ENCODE peak calls at places on chromosomes 4 and X, in five cellular contexts. C is left ventricle myocardium inferior; H is aorta; T is CD4-positive, CD25-positive, alpha-beta regulatory T cell; E is heart left ventricle. U is an unnamed sample. For H3K36me3, the result is how much of the 10 kb centered on the place peaks cover.

GRCh38 chrX:132044953-132045352 is 21.9 kb downstream of the STK26 start:
- DNase-seq in C (no peak), H (no peak), T (no peak), E (no peak), U (no peak)

GRCh38 chrX:111124418-111124817 is 28.4 kb downstream of the PAK3 start:
- DNase-seq in C (no peak), H (no peak), T (no peak), E (no peak), U (no peak)

GRCh38 chr4:32172761-32173160 is 1452.6 kb downstream of the PCDH7 start:
- DNase-seq in C (no peak), H (no peak), T (no peak), E (no peak), U (no peak)

GRCh38 chr4:41432889-41433288 is 105.1 kb upstream of the LIMCH1 start:
- DNase-seq in C (no peak), H (no peak), T (no peak), E (no peak), U (no peak)

GRCh38 chr4:184250795-184251679 is 33.4 kb upstream of the ENPP6 start:
- DNase-seq in C (no peak), H (no peak), T (peak), E (no peak), U (peak)

GRCh38 chr4:165873298-165874071 is 448 bp downstream of the TLL1 start:
- DNase-seq in C (peak), H (peak), T (no peak), E (peak), U (no peak)

GRCh38 chrX:130523460-130524394 is 121.9 kb downstream of the RBMX2 start:
- DNase-seq in C (peak), H (peak), T (no peak), E (peak), U (no peak)

GRCh38 chr4:158094413-158095110 is 78.3 kb downstream of the GASK1B start:
- DNase-seq in C (no peak), H (no peak), T (no peak), E (no peak), U (no peak)

GRCh38 chrX:121641560-121641959 is 594.1 kb downstream of the GLUD2 start:
- DNase-seq in C (no peak), H (no peak), T (no peak), E (no peak), U (peak)

GRCh38 chrX:119870626-119871131 is 854 bp downstream of the RNF113A start:
- DNase-seq in C (no peak), H (no peak), T (peak), E (no peak), U (no peak)
- H3K36me3 ChIP-seq in C (under half), H (under half), T (under half), E (under half), U (under half)

GRCh38 chr4:54062392-54062791 is 2.0 kb downstream of the CHIC2 start:
- DNase-seq in C (no peak), H (no peak), T (no peak), E (no peak), U (no peak)
- H3K4me3 ChIP-seq in C (peak), H (peak), T (peak), E (peak), U (peak)

GRCh38 chr4:7793186-7793585 is 146.5 kb downstream of the AFAP1 start:
- DNase-seq in C (no peak), H (no peak), T (no peak), E (no peak), U (no peak)
- H3K36me3 ChIP-seq in C (under half), H (under half), T (under half), E (under half), U (under half)

GRCh38 chr4:125314676-125315570 is at the start of gene FAT4:
- DNase-seq in C (peak), H (peak), T (no peak), E (peak), U (peak)

GRCh38 chr4:125316391-125316780 is 1.6 kb downstream of the FAT4 start:
- DNase-seq in C (peak), H (peak), T (no peak), E (peak), U (no peak)

GRCh38 chr4:125315571-125316390 is 1.0 kb downstream of the FAT4 start:
- DNase-seq in C (peak), H (peak), T (no peak), E (peak), U (no peak)

GRCh38 chr4:125317526-125317880 is 2.7 kb downstream of the FAT4 start:
- DNase-seq in C (peak), H (peak), T (no peak), E (peak), U (no peak)

GRCh38 chr4:125316781-125317525 is 2.2 kb downstream of the FAT4 start:
- DNase-seq in C (peak), H (peak), T (no peak), E (peak), U (no peak)
- H3K4me3 ChIP-seq in C (peak), H (peak), T (no peak), E (peak), U (peak)

U was measured in SK-N-MC.